ENCODE peak calls at places on chromosome 1, in ten cellular contexts. One of them, this sample, is unnamed. For H3K4me1, the result is how much of the 10 kb centered on the place peaks cover.

GRCh38 chr1:158652721-158653334 is 33.7 kb downstream of the SPTA1 start:
- DNase-seq in neural progenitor cell: no peak
- DNase-seq in GM23248: no peak
- DNase-seq in ovary: no peak
- DNase-seq in cardiac muscle cell: no peak
- DNase-seq in right lobe of liver: no peak
- DNase-seq in PC-3: no peak
- DNase-seq in HCT116: no peak
- DNase-seq in adrenal gland: no peak
- DNase-seq in aorta: no peak
- DNase-seq in this sample: no peak

GRCh38 chr1:22055463-22055862 is 3.0 kb downstream of the CDC42 start:
- DNase-seq in HCT116: no peak
- DNase-seq in cardiac muscle cell: peak
- DNase-seq in ovary: no peak
- DNase-seq in adrenal gland: no peak
- DNase-seq in right lobe of liver: no peak
- DNase-seq in PC-3: no peak
- DNase-seq in GM23248: peak
- DNase-seq in aorta: no peak
- DNase-seq in neural progenitor cell: no peak
- DNase-seq in this sample: peak

GRCh38 chr1:116122955-116123757 is 12.0 kb downstream of the MAB21L3 start:
- DNase-seq in ovary: no peak
- DNase-seq in cardiac muscle cell: no peak
- DNase-seq in adrenal gland: no peak
- DNase-seq in HCT116: no peak
- DNase-seq in PC-3: peak
- DNase-seq in neural progenitor cell: no peak
- DNase-seq in right lobe of liver: peak
- DNase-seq in GM23248: peak
- DNase-seq in aorta: no peak
- DNase-seq in this sample: no peak

GRCh38 chr1:94237291-94238226 is at the start of gene ARHGAP29:
- DNase-seq in GM23248: peak
- DNase-seq in PC-3: peak
- DNase-seq in aorta: peak
- DNase-seq in right lobe of liver: peak
- DNase-seq in adrenal gland: peak
- DNase-seq in neural progenitor cell: peak
- DNase-seq in ovary: peak
- DNase-seq in HCT116: peak
- DNase-seq in cardiac muscle cell: peak
- DNase-seq in this sample: peak

GRCh38 chr1:173758980-173759379 is 44.2 kb downstream of the KLHL20 start:
- DNase-seq in right lobe of liver: no peak
- DNase-seq in HCT116: no peak
- DNase-seq in cardiac muscle cell: no peak
- DNase-seq in neural progenitor cell: no peak
- DNase-seq in PC-3: peak
- DNase-seq in GM23248: no peak
- DNase-seq in aorta: no peak
- DNase-seq in ovary: no peak
- DNase-seq in adrenal gland: no peak
- DNase-seq in this sample: no peak

GRCh38 chr1:70764747-70765146 is 282.9 kb downstream of the PTGER3 start:
- DNase-seq in right lobe of liver: no peak
- DNase-seq in cardiac muscle cell: no peak
- DNase-seq in ovary: no peak
- DNase-seq in HCT116: no peak
- DNase-seq in neural progenitor cell: no peak
- DNase-seq in adrenal gland: no peak
- DNase-seq in PC-3: no peak
- DNase-seq in aorta: no peak
- DNase-seq in GM23248: peak
- DNase-seq in this sample: no peak

GRCh38 chr1:41907446-41907845 is 11.3 kb downstream of the HIVEP3 start:
- DNase-seq in cardiac muscle cell: no peak
- DNase-seq in PC-3: no peak
- DNase-seq in ovary: no peak
- DNase-seq in aorta: no peak
- DNase-seq in GM23248: no peak
- DNase-seq in neural progenitor cell: no peak
- DNase-seq in HCT116: no peak
- DNase-seq in right lobe of liver: no peak
- DNase-seq in adrenal gland: no peak
- DNase-seq in this sample: no peak

GRCh38 chr1:27366113-27366410 is 699 bp downstream of the MAP3K6 start:
- DNase-seq in neural progenitor cell: peak
- DNase-seq in PC-3: peak
- DNase-seq in ovary: peak
- DNase-seq in GM23248: peak
- DNase-seq in aorta: peak
- DNase-seq in HCT116: peak
- DNase-seq in right lobe of liver: peak
- DNase-seq in cardiac muscle cell: peak
- DNase-seq in adrenal gland: peak
- DNase-seq in this sample: peak

DNA sequence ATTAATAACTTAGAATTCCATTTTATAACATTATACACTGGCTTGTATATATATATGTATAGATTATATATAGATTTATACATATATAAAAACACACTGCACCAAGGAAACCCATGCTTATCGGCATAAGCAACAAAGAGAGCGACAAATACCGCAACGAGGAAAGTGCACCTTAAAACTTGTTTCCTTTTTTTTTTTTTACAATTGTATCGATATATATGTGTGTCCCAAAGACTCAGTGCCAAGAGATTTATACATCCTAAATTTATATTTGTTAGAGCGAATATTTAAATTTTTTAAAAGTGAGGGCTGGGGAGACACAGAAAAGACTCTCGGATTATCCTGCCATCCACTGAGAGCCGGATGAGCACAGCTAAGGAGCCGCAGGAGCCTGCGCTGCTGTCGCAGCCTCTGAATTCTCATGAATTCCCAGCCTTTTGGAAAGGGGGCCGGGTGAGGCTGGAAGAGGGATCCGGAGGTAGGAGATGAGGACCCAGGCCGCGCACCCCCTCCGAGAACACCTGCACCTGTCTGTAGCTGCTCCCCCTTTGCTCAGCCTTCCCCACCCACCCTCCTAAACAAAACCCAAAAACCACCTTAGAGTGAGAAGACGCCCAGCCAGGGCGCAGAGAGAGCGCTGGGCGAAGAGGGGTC is 5.2 kb downstream of the DMRTA2 start:
- DNase-seq in cardiac muscle cell: no peak
- DNase-seq in aorta: no peak
- DNase-seq in neural progenitor cell: peak
- DNase-seq in PC-3: no peak
- DNase-seq in HCT116: no peak
- DNase-seq in ovary: no peak
- DNase-seq in adrenal gland: no peak
- DNase-seq in GM23248: no peak
- DNase-seq in right lobe of liver: no peak
- DNase-seq in this sample: peak
- H3K4me3 ChIP-seq in cardiac muscle cell: peak
- H3K4me3 ChIP-seq in aorta: no peak
- H3K4me3 ChIP-seq in neural progenitor cell: peak
- H3K4me3 ChIP-seq in PC-3: no peak
- H3K4me3 ChIP-seq in HCT116: no peak
- H3K4me3 ChIP-seq in ovary: no peak
- H3K4me3 ChIP-seq in adrenal gland: peak
- H3K4me3 ChIP-seq in GM23248: peak
- H3K4me3 ChIP-seq in right lobe of liver: no peak
- H3K4me3 ChIP-seq in this sample: peak

GRCh38 chr1:109773203-109773899 is 9.6 kb upstream of the EPS8L3 start:
- DNase-seq in PC-3: peak
- DNase-seq in neural progenitor cell: peak
- DNase-seq in HCT116: peak
- DNase-seq in aorta: peak
- DNase-seq in cardiac muscle cell: peak
- DNase-seq in adrenal gland: peak
- DNase-seq in right lobe of liver: peak
- DNase-seq in ovary: peak
- DNase-seq in GM23248: peak
- DNase-seq in this sample: peak

GRCh38 chr1:109776206-109776835 is 12.6 kb upstream of the EPS8L3 start:
- DNase-seq in adrenal gland: no peak
- DNase-seq in neural progenitor cell: no peak
- DNase-seq in PC-3: no peak
- DNase-seq in HCT116: no peak
- DNase-seq in GM23248: no peak
- DNase-seq in right lobe of liver: peak
- DNase-seq in cardiac muscle cell: no peak
- DNase-seq in ovary: peak
- DNase-seq in aorta: no peak
- DNase-seq in this sample: no peak

GRCh38 chr1:109772658-109773202 is 9.0 kb upstream of the EPS8L3 start:
- DNase-seq in PC-3: no peak
- DNase-seq in cardiac muscle cell: no peak
- DNase-seq in GM23248: no peak
- DNase-seq in adrenal gland: no peak
- DNase-seq in ovary: no peak
- DNase-seq in neural progenitor cell: no peak
- DNase-seq in right lobe of liver: peak
- DNase-seq in HCT116: no peak
- DNase-seq in aorta: no peak
- DNase-seq in this sample: no peak

GRCh38 chr1:109775408-109775807 is 11.7 kb upstream of the EPS8L3 start:
- DNase-seq in cardiac muscle cell: no peak
- DNase-seq in GM23248: peak
- DNase-seq in adrenal gland: no peak
- DNase-seq in right lobe of liver: no peak
- DNase-seq in neural progenitor cell: no peak
- DNase-seq in aorta: no peak
- DNase-seq in PC-3: peak
- DNase-seq in HCT116: no peak
- DNase-seq in ovary: no peak
- DNase-seq in this sample: no peak

DNA sequence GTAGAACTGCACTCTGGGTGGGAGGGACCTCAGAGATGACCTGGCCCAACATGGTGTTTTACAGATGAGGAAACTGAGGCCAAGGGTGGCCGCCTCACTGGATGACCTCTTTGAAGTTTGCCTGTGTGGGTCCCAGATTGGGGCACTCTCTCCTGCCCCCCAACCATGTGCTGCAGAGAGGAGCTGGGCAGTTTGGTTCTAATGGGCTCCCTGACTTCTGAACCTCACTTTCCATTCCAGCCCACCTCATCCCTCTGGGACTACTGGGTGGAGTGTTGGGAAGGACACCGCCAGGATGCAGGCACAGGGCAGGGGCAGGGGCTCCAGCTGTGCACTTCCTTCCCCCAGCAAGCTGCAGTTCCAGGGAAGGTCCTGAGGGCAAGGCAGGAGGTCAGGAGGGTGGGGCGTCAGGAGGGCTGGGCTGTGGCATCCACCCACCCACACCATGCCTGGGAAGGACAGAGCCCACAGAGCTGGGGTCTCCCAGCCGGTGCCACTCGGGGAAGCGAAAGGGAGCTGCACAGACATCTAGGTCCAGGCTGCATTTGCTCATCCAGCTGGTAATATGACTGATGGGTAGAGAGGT is 10.3 kb upstream of the EPS8L3 start:
- DNase-seq in neural progenitor cell: no peak
- DNase-seq in PC-3: no peak
- DNase-seq in ovary: no peak
- DNase-seq in aorta: peak
- DNase-seq in adrenal gland: no peak
- DNase-seq in cardiac muscle cell: no peak
- DNase-seq in HCT116: no peak
- DNase-seq in GM23248: no peak
- DNase-seq in right lobe of liver: no peak
- DNase-seq in this sample: no peak
- H3K27ac ChIP-seq in neural progenitor cell: no peak
- H3K27ac ChIP-seq in PC-3: no peak
- H3K27ac ChIP-seq in ovary: no peak
- H3K27ac ChIP-seq in aorta: no peak
- H3K27ac ChIP-seq in adrenal gland: no peak
- H3K27ac ChIP-seq in cardiac muscle cell: no peak
- H3K27ac ChIP-seq in HCT116: no peak
- H3K27ac ChIP-seq in GM23248: no peak
- H3K27ac ChIP-seq in right lobe of liver: no peak
- H3K27ac ChIP-seq in this sample: no peak

GRCh38 chr1:20028125-20028524 is 41.9 kb upstream of the PLA2G5 start:
- DNase-seq in cardiac muscle cell: no peak
- DNase-seq in neural progenitor cell: no peak
- DNase-seq in right lobe of liver: no peak
- DNase-seq in GM23248: no peak
- DNase-seq in HCT116: no peak
- DNase-seq in adrenal gland: no peak
- DNase-seq in ovary: peak
- DNase-seq in PC-3: no peak
- DNase-seq in aorta: no peak
- DNase-seq in this sample: no peak
- H3K4me1 ChIP-seq in cardiac muscle cell: under half
- H3K4me1 ChIP-seq in neural progenitor cell: under half
- H3K4me1 ChIP-seq in right lobe of liver: under half
- H3K4me1 ChIP-seq in GM23248: under half
- H3K4me1 ChIP-seq in HCT116: under half
- H3K4me1 ChIP-seq in adrenal gland: under half
- H3K4me1 ChIP-seq in ovary: under half
- H3K4me1 ChIP-seq in PC-3: under half
- H3K4me1 ChIP-seq in aorta: under half
- H3K4me1 ChIP-seq in this sample: under half

GRCh38 chr1:153679337-153680119 is 1.0 kb downstream of the NPR1 start:
- DNase-seq in PC-3: no peak
- DNase-seq in right lobe of liver: no peak
- DNase-seq in neural progenitor cell: peak
- DNase-seq in ovary: peak
- DNase-seq in GM23248: peak
- DNase-seq in cardiac muscle cell: peak
- DNase-seq in aorta: peak
- DNase-seq in HCT116: no peak
- DNase-seq in adrenal gland: no peak
- DNase-seq in this sample: peak

GRCh38 chr1:153682730-153683129 is 4.2 kb downstream of the NPR1 start:
- DNase-seq in GM23248: no peak
- DNase-seq in aorta: no peak
- DNase-seq in PC-3: no peak
- DNase-seq in HCT116: no peak
- DNase-seq in adrenal gland: no peak
- DNase-seq in ovary: no peak
- DNase-seq in right lobe of liver: no peak
- DNase-seq in neural progenitor cell: no peak
- DNase-seq in cardiac muscle cell: no peak
- DNase-seq in this sample: no peak

GRCh38 chr1:153677718-153678518 is 570 bp upstream of the NPR1 start:
- DNase-seq in PC-3: peak
- DNase-seq in neural progenitor cell: peak
- DNase-seq in aorta: peak
- DNase-seq in adrenal gland: peak
- DNase-seq in cardiac muscle cell: peak
- DNase-seq in right lobe of liver: peak
- DNase-seq in ovary: peak
- DNase-seq in HCT116: peak
- DNase-seq in GM23248: peak
- DNase-seq in this sample: peak

GRCh38 chr1:153680120-153680403 is 1.6 kb downstream of the NPR1 start:
- DNase-seq in ovary: no peak
- DNase-seq in neural progenitor cell: no peak
- DNase-seq in PC-3: no peak
- DNase-seq in cardiac muscle cell: no peak
- DNase-seq in right lobe of liver: no peak
- DNase-seq in adrenal gland: no peak
- DNase-seq in HCT116: no peak
- DNase-seq in aorta: no peak
- DNase-seq in GM23248: no peak
- DNase-seq in this sample: peak

GRCh38 chr1:153678519-153679336 is at the start of gene NPR1:
- DNase-seq in right lobe of liver: no peak
- DNase-seq in HCT116: no peak
- DNase-seq in neural progenitor cell: peak
- DNase-seq in adrenal gland: peak
- DNase-seq in aorta: peak
- DNase-seq in GM23248: peak
- DNase-seq in cardiac muscle cell: peak
- DNase-seq in PC-3: no peak
- DNase-seq in ovary: peak
- DNase-seq in this sample: peak
- H3K4me3 ChIP-seq in right lobe of liver: peak
- H3K4me3 ChIP-seq in HCT116: no peak
- H3K4me3 ChIP-seq in neural progenitor cell: peak
- H3K4me3 ChIP-seq in adrenal gland: peak
- H3K4me3 ChIP-seq in aorta: peak
- H3K4me3 ChIP-seq in GM23248: peak
- H3K4me3 ChIP-seq in cardiac muscle cell: peak
- H3K4me3 ChIP-seq in PC-3: peak
- H3K4me3 ChIP-seq in ovary: peak
- H3K4me3 ChIP-seq in this sample: peak

This sample was measured in GM23338.